ENCODE peak calls at places on chromosomes 2 and 18, in eight cellular contexts. H is stimulated activated CD8-positive, alpha-beta memory T cell treated with anti-CD3 and anti-CD28 coated beads, Interleukin-15, amount 100 ng/mL, for 24 hours; W is left lung; X is naive B cell; T is iris pigment epithelial cell; G is AG04449; C is activated T-cell treated with anti-CD3 and anti-CD28 coated beads for 1 hour; Z is HFF-Myc. A is an unnamed sample.

GRCh38 chr2:42386684-42387083 is 25.7 kb upstream of the COX7A2L start:
- DNase-seq in H (no peak), W (no peak), X (no peak), T (peak), G (no peak), C (no peak), Z (no peak), A (peak)

GRCh38 chr2:116696223-116696622 is 1118.3 kb upstream of the DDX18 start:
- DNase-seq in H (no peak), W (no peak), X (no peak), T (no peak), G (no peak), C (no peak), Z (no peak), A (no peak)

GRCh38 chr18:77262655-77263470 is 13.2 kb downstream of the GALR1 start:
- DNase-seq in H (no peak), W (no peak), X (no peak), T (no peak), G (no peak), C (no peak), Z (no peak), A (no peak)

GRCh38 chr2:43412121-43412753 is 183.6 kb downstream of the THADA start:
- DNase-seq in H (no peak), W (no peak), X (no peak), T (peak), G (no peak), C (no peak), Z (no peak), A (no peak)

GRCh38 chr2:72942881-72943418 is 25.6 kb downstream of the EMX1 start:
- DNase-seq in H (no peak), W (peak), X (no peak), T (no peak), G (no peak), C (no peak), Z (no peak), A (no peak)

GRCh38 chr2:127707890-127708648 is 6.8 kb downstream of the SFT2D3 start:
- DNase-seq in H (no peak), W (no peak), X (no peak), T (no peak), G (no peak), C (no peak), Z (no peak), A (no peak)

GRCh38 chr2:36663851-36664715 is 32.4 kb upstream of the VIT start:
- DNase-seq in H (no peak), W (no peak), X (peak), T (peak), G (no peak), C (no peak), Z (peak), A (peak)

GRCh38 chr2:216792222-216793001 is 67.5 kb downstream of the TNP1 start:
- DNase-seq in H (no peak), W (no peak), X (no peak), T (peak), G (no peak), C (no peak), Z (no peak), A (no peak)

GRCh38 chr2:2492800-2493199 is 161.7 kb upstream of the MYT1L start:
- DNase-seq in H (no peak), W (no peak), X (no peak), T (no peak), G (no peak), C (no peak), Z (no peak), A (no peak)

GRCh38 chr2:109460553-109461324 is 153.0 kb downstream of the SEPTIN10 start:
- DNase-seq in H (no peak), W (no peak), X (no peak), T (no peak), G (no peak), C (no peak), Z (no peak), A (no peak)

GRCh38 chr2:20577495-20578235 is 73.2 kb downstream of the HS1BP3 start:
- DNase-seq in H (no peak), W (peak), X (no peak), T (no peak), G (no peak), C (no peak), Z (no peak), A (no peak)

GRCh38 chr18:9193031-9193430 is 56.5 kb downstream of the ANKRD12 start:
- DNase-seq in H (no peak), W (no peak), X (no peak), T (no peak), G (no peak), C (no peak), Z (no peak), A (no peak)

GRCh38 chr2:26911911-26912861 is 58.3 kb upstream of the MAPRE3 start:
- DNase-seq in H (no peak), W (no peak), X (no peak), T (no peak), G (no peak), C (no peak), Z (no peak), A (no peak)

GRCh38 chr18:25233582-25234362 is 118.2 kb downstream of the ZNF521 start:
- DNase-seq in H (no peak), W (no peak), X (no peak), T (peak), G (peak), C (no peak), Z (no peak), A (no peak)

GRCh38 chr18:76445741-76446232 is 49.3 kb downstream of the ZNF516 start:
- DNase-seq in H (no peak), W (no peak), X (no peak), T (no peak), G (no peak), C (no peak), Z (no peak), A (no peak)

GRCh38 chr2:78896536-78896935 is 129.0 kb upstream of the REG3G start:
- DNase-seq in H (no peak), W (no peak), X (no peak), T (no peak), G (no peak), C (no peak), Z (no peak), A (no peak)

GRCh38 chr18:4547126-4547525 is 92.0 kb upstream of the DLGAP1 start:
- DNase-seq in H (no peak), W (no peak), X (no peak), T (no peak), G (no peak), C (no peak), Z (no peak), A (no peak)

GRCh38 chr2:196176142-196176738 is 4.9 kb upstream of the STK17B start:
- DNase-seq in H (no peak), W (no peak), X (peak), T (no peak), G (no peak), C (peak), Z (no peak), A (peak)

GRCh38 chr18:13218376-13219011 is at the start of gene LDLRAD4:
- DNase-seq in H (no peak), W (no peak), X (peak), T (no peak), G (no peak), C (peak), Z (no peak), A (no peak)

GRCh38 chr18:23143871-23144270 is 8.6 kb downstream of the CABLES1 start:
- DNase-seq in H (no peak), W (no peak), X (no peak), T (no peak), G (no peak), C (no peak), Z (no peak), A (no peak)

GRCh38 chr2:221997100-221997499 is 301.7 kb downstream of the PAX3 start:
- DNase-seq in H (no peak), W (no peak), X (no peak), T (peak), G (peak), C (no peak), Z (peak), A (no peak)

GRCh38 chr2:137380610-137381009 is 583.7 kb upstream of the HNMT start:
- DNase-seq in H (no peak), W (no peak), X (no peak), T (peak), G (no peak), C (no peak), Z (peak), A (no peak)

GRCh38 chr2:101341421-101341820 is 32.9 kb upstream of the RNF149 start:
- DNase-seq in H (no peak), W (peak), X (no peak), T (no peak), G (no peak), C (peak), Z (no peak), A (no peak)